ENCODE peak calls at places on chromosomes 13 and 19, in four cellular contexts. R, N, X and C are unnamed samples. For H3K4me1, the result is how much of the 10 kb centered on the place peaks cover.

GRCh38 chr19:2949939-2950285 is 5.1 kb upstream of the ZNF77 start:
- DNase-seq in R (no peak), X (no peak), N (peak), C (no peak)

GRCh38 chr19:4061178-4061682 is 5.5 kb downstream of the ZBTB7A start:
- DNase-seq in X (peak), R (peak), N (peak), C (peak)

GRCh38 chr19:16660763-16661479 is at the start of gene TMEM38A:
- DNase-seq in R (peak), N (no peak), X (peak), C (peak)

GRCh38 chr19:14375055-14375581 is 6.1 kb upstream of the ADGRE5 start:
- DNase-seq in X (peak), R (no peak), N (no peak), C (peak)

GRCh38 chr13:20525144-20525600 is 485 bp downstream of the CRYL1 start:
- DNase-seq in N (peak), R (peak), X (peak), C (peak)

GRCh38 chr19:17075860-17076538 is 422 bp downstream of the MYO9B start:
- DNase-seq in N (no peak), R (peak), X (peak), C (no peak)

GRCh38 chr13:71864981-71865857 is 1.8 kb downstream of the DACH1 start:
- DNase-seq in R (peak), X (peak), N (no peak), C (no peak)

GRCh38 chr13:55432814-55433213 is 1707.9 kb upstream of the PRR20A start:
- DNase-seq in R (no peak), X (no peak), N (no peak), C (no peak)

GRCh38 chr19:43634877-43635560 is 4.6 kb downstream of the CADM4 start:
- DNase-seq in N (no peak), X (no peak), R (no peak), C (no peak)

GRCh38 chr13:111344471-111345191 is 24.2 kb downstream of the TEX29 start:
- DNase-seq in R (no peak), N (no peak), X (no peak), C (peak)

GRCh38 chr19:2363419-2363818 is 3.4 kb downstream of the TMPRSS9 start:
- DNase-seq in R (no peak), N (no peak), X (no peak), C (no peak)

GRCh38 chr19:45713141-45713540 is 17.6 kb downstream of the FBXO46 start:
- DNase-seq in N (no peak), X (no peak), R (no peak), C (no peak)

GRCh38 chr19:8158411-8159074 is 9.2 kb upstream of the FBN3 start:
- DNase-seq in X (no peak), R (no peak), N (peak), C (peak)

GRCh38 chr19:41646589-41647204 is 19.8 kb upstream of the CEACAM4 start:
- DNase-seq in X (no peak), N (no peak), R (no peak), C (no peak)

GRCh38 chr19:38924383-38924782 is 6.2 kb downstream of the SARS2 start:
- DNase-seq in R (no peak), N (no peak), X (no peak), C (no peak)

GRCh38 chr19:1097810-1098176 is 2.6 kb upstream of the POLR2E start:
- DNase-seq in R (no peak), X (no peak), N (no peak), C (no peak)

GRCh38 chr19:47601180-47601904 is 7.6 kb upstream of the BICRA start:
- DNase-seq in N (no peak), R (no peak), X (no peak), C (no peak)

GRCh38 chr13:106534844-106535551 is 464 bp downstream of the EFNB2 start:
- DNase-seq in X (peak), N (no peak), R (peak), C (no peak)

GRCh38 chr13:104477256-104477655 is 1411.0 kb upstream of the SLC10A2 start:
- DNase-seq in R (no peak), X (no peak), N (no peak), C (no peak)

GRCh38 chr13:94073006-94073744 is 406.3 kb downstream of the DCT start:
- DNase-seq in N (no peak), R (no peak), X (no peak), C (no peak)

GRCh38 chr13:33867472-33867871 is 49.5 kb downstream of the RFC3 start:
- DNase-seq in X (no peak), R (no peak), N (no peak), C (no peak)

GRCh38 chr19:33674575-33675367 is 53.0 kb downstream of the CHST8 start:
- DNase-seq in X (peak), R (no peak), N (no peak), C (no peak)

GRCh38 chr19:9936151-9937000 is at the start of gene OLFM2:
- DNase-seq in X (no peak), R (peak), N (no peak), C (no peak)

GRCh38 chr13:110323172-110323851 is 16.2 kb downstream of the COL4A2 start:
- DNase-seq in N (no peak), R (no peak), X (no peak), C (no peak)

GRCh38 chr19:34171539-34171876 is 796 bp upstream of the LSM14A start:
- DNase-seq in N (no peak), R (no peak), X (no peak), C (no peak)

GRCh38 chr19:16433986-16434385 is 37.8 kb downstream of the EPS15L1 start:
- DNase-seq in X (no peak), R (no peak), N (no peak), C (no peak)

GRCh38 chr13:32010137-32010536 is 21.4 kb upstream of the FRY start:
- DNase-seq in X (no peak), R (no peak), N (no peak), C (no peak)

GRCh38 chr19:40780582-40780981 is 2.5 kb downstream of the RAB4B start:
- DNase-seq in N (no peak), R (no peak), X (no peak), C (no peak)

GRCh38 chr19:6017576-6017975 is 39.6 kb upstream of the RANBP3 start:
- DNase-seq in R (no peak), N (no peak), X (peak), C (no peak)

GRCh38 chr19:6020166-6020967 is 42.4 kb upstream of the RANBP3 start:
- DNase-seq in X (peak), R (no peak), N (no peak), C (no peak)

GRCh38 chr19:6020972-6021805 is 43.2 kb upstream of the RANBP3 start:
- DNase-seq in X (no peak), N (no peak), R (no peak), C (no peak)

GRCh38 chr19:6015841-6016545 is 38.1 kb upstream of the RANBP3 start:
- DNase-seq in R (no peak), X (no peak), N (no peak), C (no peak)

DNA sequence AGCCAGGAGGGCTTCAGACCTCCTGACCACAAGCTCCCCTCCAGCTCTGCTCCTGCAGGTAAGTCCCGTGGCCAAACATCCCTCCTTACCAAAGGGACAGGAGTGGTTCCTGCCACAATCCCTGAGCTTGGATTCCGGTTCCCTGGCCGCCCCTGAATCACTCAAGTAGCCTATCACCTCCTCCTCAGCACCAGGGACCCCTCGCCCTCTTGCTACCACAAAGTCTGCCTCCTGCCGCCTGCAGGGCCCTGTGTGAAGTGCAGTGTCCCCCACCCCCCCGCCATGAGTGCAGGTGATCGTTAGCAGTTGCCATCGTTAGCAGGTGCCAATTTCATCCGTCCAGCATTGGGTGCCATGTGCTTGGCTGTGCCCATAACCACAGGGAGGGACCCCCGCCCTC is 40.8 kb upstream of the RANBP3 start:
- DNase-seq in R (no peak), X (peak), N (no peak), C (no peak)
- TF ChIP-seq CTCF in R (no peak), X (no peak), N (no peak), C (no peak)

GRCh38 chr19:5575553-5575952 is 7.8 kb upstream of the TINCR start:
- DNase-seq in R (no peak), X (no peak), N (no peak), C (no peak)
- H3K4me1 ChIP-seq in R (under half), X (under half), N (under half), C (under half)

GRCh38 chr13:42219051-42219450 is 52.9 kb upstream of the AKAP11 start:
- DNase-seq in X (no peak), N (no peak), R (no peak), C (no peak)
- TF ChIP-seq POLR2A in X (no peak), N (no peak), R (no peak), C (no peak)

DNA sequence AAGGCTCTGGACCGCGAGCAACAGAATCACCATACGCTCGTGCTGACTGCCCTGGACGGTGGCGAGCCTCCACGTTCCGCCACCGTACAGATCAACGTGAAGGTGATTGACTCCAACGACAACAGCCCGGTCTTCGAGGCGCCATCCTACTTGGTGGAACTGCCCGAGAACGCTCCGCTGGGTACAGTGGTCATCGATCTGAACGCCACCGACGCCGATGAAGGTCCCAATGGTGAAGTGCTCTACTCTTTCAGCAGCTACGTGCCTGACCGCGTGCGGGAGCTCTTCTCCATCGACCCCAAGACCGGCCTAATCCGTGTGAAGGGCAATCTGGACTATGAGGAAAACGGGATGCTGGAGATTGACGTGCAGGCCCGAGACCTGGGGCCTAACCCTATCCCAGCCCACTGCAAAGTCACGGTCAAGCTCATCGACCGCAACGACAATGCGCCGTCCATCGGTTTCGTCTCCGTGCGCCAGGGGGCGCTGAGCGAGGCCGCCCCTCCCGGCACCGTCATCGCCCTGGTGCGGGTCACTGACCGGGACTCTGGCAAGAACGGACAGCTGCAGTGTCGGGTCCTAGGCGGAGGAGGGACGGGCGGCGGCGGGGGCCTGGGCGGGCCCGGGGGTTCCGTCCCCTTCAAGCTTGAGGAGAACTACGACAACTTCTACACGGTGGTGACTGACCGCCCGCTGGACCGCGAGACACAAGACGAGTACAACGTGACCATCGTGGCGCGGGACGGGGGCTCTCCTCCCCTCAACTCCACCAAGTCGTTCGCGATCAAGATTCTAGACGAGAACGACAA is 1.8 kb downstream of the PCDH17 start:
- DNase-seq in X (peak), N (no peak), R (peak), C (no peak)
- TF ChIP-seq CTCF in X (peak), N (peak), R (peak), C (no peak)

GRCh38 chr13:28340272-28340793 is 154.6 kb downstream of the FLT1 start:
- DNase-seq in X (no peak), R (no peak), N (no peak), C (no peak)
- H3K4me1 ChIP-seq in X (half or more), R (under half), N (under half), C (under half)

DNA sequence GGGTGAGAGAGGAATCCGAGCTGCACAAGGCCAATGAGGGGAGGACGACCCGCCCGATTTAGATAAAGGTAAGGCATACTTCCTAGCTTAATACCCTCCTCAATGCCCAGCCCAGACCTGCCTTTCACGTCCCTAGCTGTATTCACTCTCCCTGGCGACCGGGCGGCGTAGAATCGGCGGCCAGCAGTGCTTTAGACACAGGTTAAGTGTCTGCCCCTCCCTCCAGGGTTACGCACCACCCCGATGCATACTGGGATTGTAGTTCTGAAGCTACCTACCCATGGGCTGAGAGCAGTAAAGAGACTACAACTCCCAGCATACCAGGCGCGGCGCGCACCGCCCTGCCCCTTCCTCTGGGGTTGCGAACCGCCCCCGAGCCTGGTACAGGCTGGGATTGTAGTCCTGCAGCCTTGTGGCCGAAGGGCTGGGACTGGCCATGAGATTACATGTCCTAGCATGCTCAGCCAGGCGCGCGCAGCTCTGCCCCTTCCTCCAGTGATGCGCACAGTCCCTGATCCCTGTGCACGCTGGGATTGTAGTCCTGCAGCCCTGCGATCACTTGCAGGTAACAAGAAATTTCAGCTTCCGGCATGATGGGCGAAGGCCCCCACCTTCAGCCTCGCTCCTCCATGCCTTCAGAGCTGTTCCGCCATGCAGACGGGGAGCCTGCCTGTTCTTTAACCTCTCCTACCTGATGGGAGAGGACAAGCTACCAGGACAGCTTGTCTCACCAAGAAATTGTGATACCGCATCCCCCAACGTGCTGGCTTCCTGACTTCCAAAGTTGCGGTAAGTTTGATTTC is 43.5 kb upstream of the ZNF14 start:
- DNase-seq in X (peak), R (peak), N (peak), C (peak)
- TF ChIP-seq POLR2A in X (peak), R (peak), N (no peak), C (peak)

DNA sequence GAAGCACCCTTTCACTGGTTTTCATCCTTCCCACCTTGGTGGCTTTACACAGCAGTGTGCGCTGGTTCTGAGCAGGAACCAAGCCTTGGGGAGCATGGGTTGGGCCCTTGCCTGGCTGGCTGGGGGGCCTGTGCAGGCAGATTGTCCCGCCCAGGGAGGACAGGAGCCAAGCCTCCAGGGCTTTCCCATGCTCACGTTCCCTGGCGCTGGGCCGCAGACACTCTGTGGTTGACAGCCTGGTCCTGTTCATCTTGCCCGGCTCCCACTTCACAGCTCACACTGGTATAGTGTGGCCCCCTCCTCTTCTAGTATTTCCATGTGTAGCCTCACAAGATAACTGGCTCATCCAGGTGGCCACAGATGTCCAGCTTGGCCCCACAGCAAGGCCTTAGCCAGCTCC is 4.6 kb upstream of the CCNE1 start:
- DNase-seq in X (no peak), N (no peak), R (no peak), C (no peak)
- TF ChIP-seq CTCF in X (no peak), N (no peak), R (no peak), C (no peak)

GRCh38 chr13:48233886-48234488 is 981 bp downstream of the ITM2B start:
- DNase-seq in N (no peak), X (no peak), R (no peak), C (no peak)

GRCh38 chr13:48235814-48236135 is 2.8 kb downstream of the ITM2B start:
- DNase-seq in N (no peak), R (no peak), X (no peak), C (no peak)

GRCh38 chr13:48235100-48235813 is 2.3 kb downstream of the ITM2B start:
- DNase-seq in X (no peak), R (no peak), N (no peak), C (peak)

GRCh38 chr13:48233097-48233885 is at the start of gene ITM2B:
- DNase-seq in X (peak), R (no peak), N (peak), C (peak)

GRCh38 chr13:48234652-48235099 is 1.7 kb downstream of the ITM2B start:
- DNase-seq in X (no peak), R (no peak), N (no peak), C (no peak)
- H3K4me1 ChIP-seq in X (half or more), R (under half), N (under half), C (under half)